ENCODE peak calls at places on chromosomes 4 and X, in seven cellular contexts. K is NB4, V is mucosa of descending colon, B is fibroblast of pulmonary artery, Z is colonic mucosa, F is right atrium auricular region, J is RWPE2. O is an unnamed sample.

GRCh38 chr4:97866821-97867556 is 276.3 kb downstream of the STPG2 start:
- DNase-seq in K (no peak), V (no peak), B (no peak), Z (no peak), F (no peak), J (no peak), O (no peak)

GRCh38 chr4:101356928-101357327 is 9.6 kb upstream of the PPP3CA start:
- DNase-seq in K (no peak), V (no peak), B (peak), Z (no peak), F (no peak), J (peak), O (peak)

GRCh38 chrX:9885150-9885549 is 82.0 kb upstream of the CLDN34 start:
- DNase-seq in K (peak), V (peak), B (peak), Z (peak), F (no peak), J (no peak), O (peak)

GRCh38 chr4:54231419-54232150 is 2.5 kb downstream of the PDGFRA start:
- DNase-seq in K (no peak), V (no peak), B (peak), Z (peak), F (peak), J (peak), O (peak)

GRCh38 chrX:42484233-42484632 is 293.7 kb downstream of the PPP1R2C start:
- DNase-seq in K (no peak), V (no peak), B (no peak), Z (no peak), F (no peak), J (no peak), O (no peak)

GRCh38 chrX:86047174-86047991 is at the start of gene CHM:
- DNase-seq in K (peak), V (peak), B (peak), Z (peak), F (peak), J (no peak), O (peak)

GRCh38 chrX:650274-650673 is 19.7 kb downstream of the SHOX start:
- DNase-seq in K (no peak), V (no peak), B (no peak), Z (no peak), F (no peak), J (no peak), O (no peak)

GRCh38 chr4:2805712-2806391 is 13.0 kb downstream of the SH3BP2 start:
- DNase-seq in K (no peak), V (peak), B (peak), Z (peak), F (no peak), J (no peak), O (no peak)

GRCh38 chr4:2255501-2256155 is 6.3 kb downstream of the MXD4 start:
- DNase-seq in K (no peak), V (peak), B (peak), Z (peak), F (peak), J (no peak), O (peak)

DNA sequence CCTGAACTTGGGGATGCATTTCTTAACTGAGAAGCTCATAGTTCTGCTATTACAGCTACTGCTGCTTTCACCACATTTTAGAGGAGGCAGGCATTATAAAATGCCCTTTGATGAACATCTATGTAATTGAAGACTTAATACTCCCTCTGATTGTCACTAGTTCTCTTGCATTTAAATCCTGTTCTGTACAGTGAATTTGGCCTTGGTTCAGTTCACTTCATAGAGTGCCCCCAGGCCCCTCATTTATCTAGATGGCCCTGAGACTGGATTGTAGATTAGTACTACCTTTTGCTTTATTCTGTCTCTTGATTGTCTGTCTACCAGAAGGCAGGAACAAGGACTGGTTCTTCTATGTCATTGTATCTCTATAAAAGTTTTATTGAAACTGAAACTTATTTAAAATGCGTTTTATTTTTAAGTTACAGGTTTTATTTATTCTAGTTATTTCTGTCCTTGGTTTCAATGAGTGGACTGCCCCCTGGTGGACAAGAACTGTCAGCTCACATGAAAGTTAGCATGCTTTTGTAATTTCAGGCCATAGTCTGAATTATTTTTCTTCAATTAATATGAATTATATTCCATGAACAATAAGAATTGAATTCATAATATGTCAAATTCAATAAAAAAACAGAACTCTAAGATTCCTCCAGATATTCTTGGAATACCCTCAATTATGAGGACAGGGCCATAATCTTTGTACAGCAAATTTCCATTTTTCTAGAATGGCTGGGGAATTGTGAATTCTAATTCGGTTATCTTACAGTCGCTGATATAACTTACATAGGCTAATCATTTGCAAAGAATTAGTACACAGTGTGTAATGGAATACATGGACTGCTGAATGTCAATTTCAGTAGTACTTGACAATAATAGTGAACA is 47.2 kb upstream of the TMEM33 start:
- DNase-seq in K (peak), V (peak), B (peak), Z (peak), F (no peak), J (no peak), O (peak)
- TF ChIP-seq CTCF in K (peak), V (peak), B (peak), Z (peak), F (peak), J (peak), O (peak)

GRCh38 chr4:139619644-139620043 is 46.0 kb upstream of the MGST2 start:
- DNase-seq in K (peak), V (peak), B (peak), Z (no peak), F (no peak), J (no peak), O (no peak)

GRCh38 chr4:139622856-139623255 is 42.8 kb upstream of the MGST2 start:
- DNase-seq in K (no peak), V (no peak), B (no peak), Z (no peak), F (no peak), J (no peak), O (no peak)

DNA sequence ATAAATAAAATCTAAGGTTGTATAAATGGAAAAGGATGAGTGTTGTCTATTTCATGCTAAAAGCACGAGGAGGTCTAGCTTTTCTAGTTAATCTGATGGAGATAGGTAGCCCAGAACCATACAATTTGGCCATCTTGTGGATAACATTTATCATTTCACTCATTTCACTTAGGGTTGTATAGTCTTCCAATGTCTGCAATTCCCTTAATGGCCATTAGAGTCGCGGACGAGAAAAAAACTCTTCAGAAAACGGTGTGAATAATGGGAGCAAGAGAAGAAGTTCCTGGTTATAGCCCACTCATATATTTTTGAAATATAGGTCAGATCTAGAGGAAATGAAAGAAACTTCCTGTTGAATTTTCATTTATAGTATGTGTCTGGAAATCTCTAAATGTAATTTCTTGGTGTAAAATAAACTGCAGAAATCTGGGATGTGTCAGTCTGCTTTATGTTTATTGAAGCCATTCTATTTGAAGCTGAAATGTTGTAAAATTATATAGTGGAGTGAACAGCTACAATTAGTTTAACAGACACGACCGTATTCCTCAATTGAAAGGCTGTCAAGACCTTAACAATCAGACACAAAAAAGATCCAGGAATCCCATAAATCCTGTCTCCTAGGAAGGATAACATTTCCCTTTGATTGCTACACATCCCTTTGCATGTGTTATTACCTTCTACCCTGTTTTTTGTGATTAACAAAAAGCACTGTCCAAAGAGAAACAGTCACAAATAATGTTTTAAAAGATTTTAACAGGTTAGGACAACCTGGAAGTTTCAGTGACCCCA is 47.7 kb upstream of the MGST2 start:
- DNase-seq in K (no peak), V (no peak), B (peak), Z (no peak), F (no peak), J (no peak), O (no peak)
- TF ChIP-seq CTCF in K (no peak), V (no peak), B (peak), Z (peak), F (peak), J (peak), O (peak)

GRCh38 chr4:34720563-34720962 is 1523.8 kb downstream of the ARAP2 start:
- DNase-seq in K (peak), V (no peak), B (peak), Z (no peak), F (no peak), J (no peak), O (peak)
- TF ChIP-seq CTCF in K (peak), V (no peak), B (peak), Z (no peak), F (peak), J (peak), O (peak)

GRCh38 chrX:150766351-150767044 is 73.3 kb downstream of the MTMR1 start:
- DNase-seq in K (peak), V (no peak), B (no peak), Z (no peak), F (peak), J (no peak), O (peak)
- TF ChIP-seq CTCF in K (peak), V (no peak), B (no peak), Z (no peak), F (peak), J (peak), O (no peak)

GRCh38 chr4:188905248-188905647 is 766.0 kb downstream of the TRIML1 start:
- DNase-seq in K (no peak), V (no peak), B (no peak), Z (no peak), F (no peak), J (no peak), O (no peak)
- TF ChIP-seq CTCF in K (no peak), V (no peak), B (no peak), Z (no peak), F (no peak), J (no peak), O (no peak)

DNA sequence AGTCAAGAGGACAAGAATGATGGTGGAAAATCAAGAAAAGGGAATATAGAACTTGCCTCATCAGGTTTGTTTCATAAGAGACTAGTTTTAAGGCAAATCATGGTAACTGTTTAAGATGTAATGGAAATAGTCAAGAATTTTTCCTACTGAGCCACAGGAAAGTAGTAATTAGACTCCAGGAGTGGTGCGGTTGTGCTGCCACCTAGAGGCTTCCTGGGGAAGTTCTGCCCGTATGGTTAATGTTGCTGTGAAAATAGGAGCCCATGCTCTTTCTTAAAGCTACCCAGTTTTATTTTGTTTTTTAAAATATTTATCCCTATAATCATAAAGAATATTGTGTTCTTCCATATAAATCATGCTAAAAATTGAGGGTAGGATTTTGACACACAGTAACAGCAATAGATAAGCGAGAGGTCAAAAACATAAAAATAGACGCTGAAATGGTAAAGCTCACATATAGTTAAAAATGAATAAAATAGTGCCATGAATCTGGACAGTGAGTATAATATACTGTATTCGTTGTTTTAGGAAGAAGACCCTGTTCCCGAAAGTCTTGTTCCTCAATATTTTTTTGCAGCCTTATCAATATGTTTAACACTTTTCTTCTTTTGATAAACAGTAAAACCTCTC is 87.0 kb downstream of the PHOX2B start:
- DNase-seq in K (peak), V (peak), B (peak), Z (peak), F (peak), J (no peak), O (peak)
- TF ChIP-seq CTCF in K (peak), V (peak), B (peak), Z (peak), F (peak), J (peak), O (peak)

GRCh38 chrX:54444752-54445151 is 4.5 kb downstream of the TSR2 start:
- DNase-seq in K (no peak), V (no peak), B (no peak), Z (no peak), F (no peak), J (no peak), O (no peak)
- TF ChIP-seq CTCF in K (no peak), V (no peak), B (no peak), Z (no peak), F (no peak), J (no peak), O (no peak)

DNA sequence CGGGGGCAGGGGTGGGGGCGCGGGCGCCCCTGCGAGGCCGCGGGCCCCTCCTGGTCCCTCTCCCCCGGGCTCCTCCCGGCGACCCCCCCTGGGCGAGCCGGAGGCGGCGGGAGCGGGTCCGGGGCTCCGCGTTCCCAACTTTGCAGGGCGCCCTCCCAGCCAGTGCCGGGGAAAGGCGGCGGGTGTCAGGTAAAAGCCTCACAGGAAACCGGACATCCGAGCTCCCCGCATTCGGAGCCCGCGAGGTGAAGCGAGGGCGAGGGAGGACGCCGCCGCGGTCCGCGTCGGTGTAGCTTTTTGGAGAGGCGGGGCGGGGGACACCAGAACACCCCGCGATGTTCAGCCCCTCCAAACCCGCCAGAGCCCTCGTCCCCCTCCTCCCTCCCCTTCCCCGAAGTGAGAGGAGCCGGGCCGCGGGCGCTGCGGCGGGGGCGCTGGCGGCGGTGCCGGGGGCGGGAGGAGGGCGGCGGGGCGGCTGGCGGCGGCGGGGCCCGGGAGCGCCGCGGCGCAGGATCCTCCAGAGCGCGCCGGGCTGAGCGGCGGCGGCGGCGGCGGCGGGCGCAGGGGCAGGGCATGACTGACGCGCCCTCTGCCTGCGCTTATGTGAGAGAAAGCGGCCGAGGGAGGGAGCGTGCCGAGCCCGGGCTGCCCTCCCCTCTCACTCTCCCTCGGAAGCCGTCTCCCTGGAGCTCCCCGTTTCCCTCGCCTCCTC is at the start of gene VEGFC:
- DNase-seq in K (peak), V (peak), B (peak), Z (peak), F (no peak), J (peak), O (peak)
- TF ChIP-seq CTCF in K (no peak), V (no peak), B (no peak), Z (no peak), F (peak), J (peak), O (no peak)